ENCODE peak calls at places on chromosomes 16 and 17, in seven cellular contexts. F is brain microvascular endothelial cell, M is fibroblast of lung, T is hepatocyte, Y is aorta, R is WERI-Rb-1, O is PC-9. D is an unnamed sample.

GRCh38 chr16:88651276-88651988 is 579 bp upstream of the CYBA start:
- DNase-seq in F (peak; percentile 56), O (no peak), T (peak; percentile 73), M (no peak), Y (peak; percentile 75), R (peak; percentile 44), D (no peak)

GRCh38 chr17:43940630-43941029 is 1.6 kb downstream of the PPY start:
- DNase-seq in O (peak; percentile 27), M (peak; percentile 27), T (peak; percentile 66), Y (no peak), R (peak; percentile 93), F (peak; percentile 44), D (peak; percentile 37)

GRCh38 chr17:59373879-59374495 is 42.5 kb downstream of the YPEL2 start:
- DNase-seq in T (peak; percentile 27), Y (no peak), M (peak; percentile 81), R (no peak), O (no peak), F (peak; percentile 81), D (no peak)

GRCh38 chr16:80637621-80638020 is 96.8 kb downstream of the DYNLRB2 start:
- DNase-seq in M (no peak), O (no peak), F (no peak), R (no peak), Y (no peak), T (no peak), D (no peak)

GRCh38 chr17:20262116-20262977 is 205.0 kb downstream of the LGALS9B start:
- DNase-seq in Y (no peak), F (no peak), R (no peak), O (no peak), M (no peak), T (no peak), D (no peak)

GRCh38 chr17:47603830-47604229 is 45.9 kb upstream of the KPNB1 start:
- DNase-seq in Y (no peak), O (no peak), M (no peak), R (peak; percentile 29), T (no peak), F (no peak), D (no peak)

GRCh38 chr16:71974068-71974818 is 26.0 kb downstream of the PKD1L3 start:
- DNase-seq in O (no peak), T (no peak), R (no peak), F (no peak), M (no peak), Y (no peak), D (no peak)

GRCh38 chr17:75073618-75074047 is 14.1 kb upstream of the SLC16A5 start:
- DNase-seq in Y (no peak), R (no peak), O (no peak), T (peak; percentile 65), M (no peak), F (no peak), D (no peak)

GRCh38 chr16:10178079-10178478 is 4.1 kb downstream of the GRIN2A start:
- DNase-seq in R (no peak), O (no peak), M (no peak), T (no peak), F (no peak), Y (no peak), D (peak; percentile 28)

GRCh38 chr16:78742501-78743283 is 643.2 kb downstream of the WWOX start:
- DNase-seq in T (peak; percentile 57), M (peak; percentile 78), Y (peak; percentile 82), R (no peak), F (peak; percentile 47), O (peak; percentile 21), D (no peak)

GRCh38 chr16:61887903-61888302 is 148.3 kb downstream of the CDH8 start:
- DNase-seq in Y (peak; percentile 59), T (peak; percentile 9), R (no peak), O (no peak), M (no peak), F (peak; percentile 78), D (peak; percentile 60)

GRCh38 chr16:10552998-10553491 is 27.4 kb downstream of the EMP2 start:
- DNase-seq in R (no peak), M (no peak), F (peak; percentile 62), O (peak; percentile 59), T (no peak), Y (peak; percentile 79), D (no peak)

GRCh38 chr17:42018988-42019387 is 902 bp upstream of the NKIRAS2 start:
- DNase-seq in F (no peak), R (no peak), Y (no peak), T (no peak), O (no peak), M (no peak), D (no peak)

GRCh38 chr16:2472885-2473284 is 1.8 kb downstream of the NTN3 start:
- DNase-seq in F (no peak), T (no peak), R (no peak), O (peak; percentile 49), M (no peak), Y (no peak), D (no peak)

GRCh38 chr16:79278506-79278905 is 322.0 kb downstream of the MAF start:
- DNase-seq in O (no peak), Y (no peak), R (no peak), M (no peak), T (no peak), F (no peak), D (no peak)

GRCh38 chr17:76276069-76276431 is 10.9 kb downstream of the UBALD2 start:
- DNase-seq in O (no peak), Y (no peak), M (no peak), R (no peak), F (no peak), T (no peak), D (no peak)

GRCh38 chr17:32141690-32142037 is 638 bp upstream of the RHOT1 start:
- DNase-seq in F (no peak), T (no peak), M (no peak), O (no peak), Y (no peak), R (no peak), D (no peak)

GRCh38 chr16:27226976-27227705 is 23.8 kb downstream of the KDM8 start:
- DNase-seq in M (no peak), R (no peak), O (no peak), Y (peak; percentile 39), F (no peak), T (no peak), D (no peak)

GRCh38 chr16:54283735-54284318 is 2.8 kb downstream of the IRX3 start:
- DNase-seq in M (no peak), Y (no peak), F (no peak), O (no peak), T (no peak), R (no peak), D (no peak)

GRCh38 chr16:48542020-48542473 is 67.9 kb downstream of the N4BP1 start:
- DNase-seq in F (peak; percentile 37), T (peak; percentile 41), M (peak; percentile 75), R (peak; percentile 21), O (peak; percentile 21), Y (peak; percentile 88), D (peak; percentile 9)

GRCh38 chr17:47821424-47822379 is at the start of gene OSBPL7:
- DNase-seq in F (peak; percentile 81), R (peak; percentile 96), Y (peak; percentile 89), M (peak; percentile 80), T (peak; percentile 91), O (peak; percentile 81), D (peak; percentile 91)

GRCh38 chr17:13030459-13031305 is 12.9 kb upstream of the ELAC2 start:
- DNase-seq in F (peak; percentile 47), Y (no peak), O (no peak), R (peak; percentile 60), T (peak; percentile 74), M (peak; percentile 72), D (no peak)

DNA sequence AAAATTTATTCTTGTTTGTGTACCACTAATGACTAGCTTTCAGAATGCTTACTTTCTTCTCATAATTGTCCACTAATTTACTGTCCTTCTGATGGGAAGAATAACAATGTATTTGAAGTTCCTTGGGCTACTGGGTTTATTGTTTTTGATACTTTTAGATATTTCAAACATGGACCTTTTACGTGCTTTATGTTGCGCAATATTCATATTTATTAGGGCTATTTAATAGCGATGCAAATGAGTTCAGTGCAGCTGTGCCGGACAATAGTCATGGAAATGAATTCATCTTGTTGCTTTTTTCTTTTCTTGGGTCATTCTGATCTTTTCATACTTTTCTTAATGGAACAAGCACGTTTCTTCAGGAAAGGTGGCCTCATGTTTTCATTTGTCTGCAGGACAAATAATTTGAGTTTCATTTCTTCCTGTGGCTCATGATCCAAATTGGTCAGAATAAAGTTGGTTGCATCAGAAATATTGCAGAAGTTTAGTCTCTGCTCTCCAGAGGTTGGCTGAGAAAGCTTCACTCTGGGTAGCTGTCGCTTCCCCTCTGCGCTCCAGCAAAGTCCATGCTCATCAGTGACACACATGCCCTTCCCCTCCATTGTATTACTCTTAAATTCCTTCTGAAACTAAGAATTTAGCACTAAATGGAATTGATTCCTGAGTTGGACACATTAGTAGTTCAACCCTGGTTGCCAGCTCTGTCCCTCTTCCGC is 128.8 kb downstream of the PRKCA start:
- DNase-seq in F (no peak), M (peak; percentile 70), O (no peak), R (no peak), T (no peak), Y (peak; percentile 55), D (no peak)
- H3K4me3 ChIP-seq in F (no peak overlapping the region), M (peak overlapping the region; percentile 2), O (no peak overlapping the region), R (no peak overlapping the region), T (no peak overlapping the region), Y (no peak overlapping the region), D (no peak overlapping the region)

GRCh38 chr17:8002646-8003593 is 505 bp downstream of the GUCY2D start:
- DNase-seq in R (no peak), M (no peak), F (no peak), O (no peak), Y (no peak), T (no peak), D (no peak)
- H3K27me3 ChIP-seq in R (no peaks in the 10 kb centered on the region), M (peaks cover 36% of the 10 kb centered on the region), F (peaks cover 27% of the 10 kb centered on the region), O (peaks cover 3% of the 10 kb centered on the region), Y (no peaks in the 10 kb centered on the region), T (peaks cover 65% of the 10 kb centered on the region), D (peaks cover 15% of the 10 kb centered on the region)

GRCh38 chr17:7894866-7895265 is 6.3 kb downstream of the CHD3 start:
- DNase-seq in M (no peak), Y (no peak), O (no peak), R (no peak), F (no peak), T (no peak), D (no peak)
- H3K36me3 ChIP-seq in M (peaks cover 31% of the 10 kb centered on the region), Y (peaks cover 9% of the 10 kb centered on the region), O (no peaks in the 10 kb centered on the region), R (peaks cover 80% of the 10 kb centered on the region), F (peaks cover 78% of the 10 kb centered on the region), T (no peaks in the 10 kb centered on the region), D (peaks cover 74% of the 10 kb centered on the region)

GRCh38 chr16:982152-983043 is 828 bp downstream of the SOX8 start:
- DNase-seq in T (no peak), R (peak; percentile 34), M (no peak), O (no peak), Y (no peak), F (no peak), D (no peak)
- H3K4me3 ChIP-seq in T (peak overlapping the region; percentile 29), R (peak overlapping the region; percentile 39), M (no peak overlapping the region), O (no peak overlapping the region), Y (no peak overlapping the region), F (no peak overlapping the region), D (no peak overlapping the region)